ENCODE peak calls at places on chromosomes 4 and X, in six cellular contexts. One of them, this sample, is unnamed.

GRCh38 chrX:38975368-38975767 is 174.1 kb downstream of the MID1IP1 start:
- DNase-seq in NAMALWA: no peak
- DNase-seq in SW 1271: no peak
- DNase-seq in HS-5: no peak
- DNase-seq in HCEC 1CT: peak; percentile 7
- DNase-seq in AG09319: no peak
- DNase-seq in this sample: no peak

GRCh38 chr4:113635739-113636437 is 125.7 kb downstream of the CAMK2D start:
- DNase-seq in NAMALWA: no peak
- DNase-seq in SW 1271: no peak
- DNase-seq in HS-5: peak; percentile 43
- DNase-seq in HCEC 1CT: peak; percentile 42
- DNase-seq in AG09319: no peak
- DNase-seq in this sample: no peak

GRCh38 chr4:89352541-89352940 is 44.9 kb upstream of the GPRIN3 start:
- DNase-seq in NAMALWA: no peak
- DNase-seq in SW 1271: no peak
- DNase-seq in HS-5: no peak
- DNase-seq in HCEC 1CT: no peak
- DNase-seq in AG09319: no peak
- DNase-seq in this sample: no peak

GRCh38 chr4:179843370-179843769 is 2399.8 kb upstream of the TENM3 start:
- DNase-seq in NAMALWA: no peak
- DNase-seq in SW 1271: no peak
- DNase-seq in HS-5: no peak
- DNase-seq in HCEC 1CT: no peak
- DNase-seq in AG09319: no peak
- DNase-seq in this sample: no peak

GRCh38 chrX:132732236-132732635 is 226.2 kb downstream of the HS6ST2 start:
- DNase-seq in NAMALWA: no peak
- DNase-seq in SW 1271: no peak
- DNase-seq in HS-5: no peak
- DNase-seq in HCEC 1CT: no peak
- DNase-seq in AG09319: no peak
- DNase-seq in this sample: no peak

GRCh38 chrX:21295246-21295820 is 78.9 kb upstream of the CNKSR2 start:
- DNase-seq in NAMALWA: no peak
- DNase-seq in SW 1271: no peak
- DNase-seq in HS-5: no peak
- DNase-seq in HCEC 1CT: no peak
- DNase-seq in AG09319: no peak
- DNase-seq in this sample: no peak

GRCh38 chr4:169492436-169493163 is 119.8 kb downstream of the NEK1 start:
- DNase-seq in NAMALWA: peak; percentile 68
- DNase-seq in SW 1271: no peak
- DNase-seq in HS-5: peak; percentile 6
- DNase-seq in HCEC 1CT: no peak
- DNase-seq in AG09319: no peak
- DNase-seq in this sample: peak; percentile 30

GRCh38 chr4:8427761-8428287 is 12.7 kb downstream of the ACOX3 start:
- DNase-seq in NAMALWA: peak; percentile 77
- DNase-seq in SW 1271: no peak
- DNase-seq in HS-5: peak; percentile 15
- DNase-seq in HCEC 1CT: peak; percentile 50
- DNase-seq in AG09319: no peak
- DNase-seq in this sample: peak; percentile 84

GRCh38 chr4:104866809-104867208 is 279.9 kb upstream of the TET2 start:
- DNase-seq in NAMALWA: no peak
- DNase-seq in SW 1271: no peak
- DNase-seq in HS-5: no peak
- DNase-seq in HCEC 1CT: no peak
- DNase-seq in AG09319: no peak
- DNase-seq in this sample: no peak

GRCh38 chr4:141768954-141769353 is 132.6 kb downstream of the IL15 start:
- DNase-seq in NAMALWA: no peak
- DNase-seq in SW 1271: no peak
- DNase-seq in HS-5: peak; percentile 53
- DNase-seq in HCEC 1CT: peak; percentile 75
- DNase-seq in AG09319: peak; percentile 41
- DNase-seq in this sample: no peak

GRCh38 chrX:151899622-151900021 is 13.1 kb upstream of the MAGEA4 start:
- DNase-seq in NAMALWA: no peak
- DNase-seq in SW 1271: no peak
- DNase-seq in HS-5: no peak
- DNase-seq in HCEC 1CT: peak; percentile 20
- DNase-seq in AG09319: no peak
- DNase-seq in this sample: no peak

GRCh38 chr4:74014332-74014731 is 15.9 kb upstream of the CXCL5 start:
- DNase-seq in NAMALWA: no peak
- DNase-seq in SW 1271: no peak
- DNase-seq in HS-5: no peak
- DNase-seq in HCEC 1CT: no peak
- DNase-seq in AG09319: no peak
- DNase-seq in this sample: no peak

GRCh38 chrX:23864719-23865349 is 42.9 kb downstream of the APOO start:
- DNase-seq in NAMALWA: no peak
- DNase-seq in SW 1271: no peak
- DNase-seq in HS-5: no peak
- DNase-seq in HCEC 1CT: no peak
- DNase-seq in AG09319: no peak
- DNase-seq in this sample: no peak

GRCh38 chrX:129957241-129958099 is 25.0 kb upstream of the BCORL1 start:
- DNase-seq in NAMALWA: peak; percentile 70
- DNase-seq in SW 1271: peak; percentile 2
- DNase-seq in HS-5: no peak
- DNase-seq in HCEC 1CT: peak; percentile 41
- DNase-seq in AG09319: no peak
- DNase-seq in this sample: peak; percentile 79

GRCh38 chrX:149683966-149684730 is 27.7 kb upstream of the MAGEA11 start:
- DNase-seq in NAMALWA: no peak
- DNase-seq in SW 1271: no peak
- DNase-seq in HS-5: no peak
- DNase-seq in HCEC 1CT: no peak
- DNase-seq in AG09319: no peak
- DNase-seq in this sample: no peak

GRCh38 chrX:20399728-20400414 is 133.2 kb upstream of the RPS6KA3 start:
- DNase-seq in NAMALWA: no peak
- DNase-seq in SW 1271: no peak
- DNase-seq in HS-5: no peak
- DNase-seq in HCEC 1CT: no peak
- DNase-seq in AG09319: no peak
- DNase-seq in this sample: no peak

GRCh38 chr4:116302990-116303735 is 782.2 kb downstream of the TRAM1L1 start:
- DNase-seq in NAMALWA: no peak
- DNase-seq in SW 1271: no peak
- DNase-seq in HS-5: no peak
- DNase-seq in HCEC 1CT: no peak
- DNase-seq in AG09319: no peak
- DNase-seq in this sample: no peak

GRCh38 chr4:170675568-170676262 is 586.0 kb upstream of the AADAT start:
- DNase-seq in NAMALWA: no peak
- DNase-seq in SW 1271: no peak
- DNase-seq in HS-5: no peak
- DNase-seq in HCEC 1CT: no peak
- DNase-seq in AG09319: no peak
- DNase-seq in this sample: no peak

GRCh38 chr4:143247866-143248265 is 63.1 kb downstream of the USP38 start:
- DNase-seq in NAMALWA: no peak
- DNase-seq in SW 1271: no peak
- DNase-seq in HS-5: no peak
- DNase-seq in HCEC 1CT: no peak
- DNase-seq in AG09319: no peak
- DNase-seq in this sample: no peak

GRCh38 chr4:186676531-186677158 is 47.0 kb downstream of the FAT1 start:
- DNase-seq in NAMALWA: no peak
- DNase-seq in SW 1271: peak; percentile 48
- DNase-seq in HS-5: peak; percentile 34
- DNase-seq in HCEC 1CT: peak; percentile 77
- DNase-seq in AG09319: peak; percentile 54
- DNase-seq in this sample: no peak

GRCh38 chr4:40309250-40309774 is 25.8 kb upstream of the CHRNA9 start:
- DNase-seq in NAMALWA: peak; percentile 92
- DNase-seq in SW 1271: no peak
- DNase-seq in HS-5: peak; percentile 23
- DNase-seq in HCEC 1CT: peak; percentile 43
- DNase-seq in AG09319: peak; percentile 61
- DNase-seq in this sample: no peak

GRCh38 chr4:169618286-169618685 is 2.1 kb upstream of the CLCN3 start:
- DNase-seq in NAMALWA: no peak
- DNase-seq in SW 1271: no peak
- DNase-seq in HS-5: no peak
- DNase-seq in HCEC 1CT: peak; percentile 20
- DNase-seq in AG09319: no peak
- DNase-seq in this sample: no peak

GRCh38 chrX:101219116-101219839 is at the start of gene DRP2:
- DNase-seq in NAMALWA: no peak
- DNase-seq in SW 1271: no peak
- DNase-seq in HS-5: no peak
- DNase-seq in HCEC 1CT: peak; percentile 43
- DNase-seq in AG09319: no peak
- DNase-seq in this sample: no peak

GRCh38 chr4:70392057-70392776 is 5.5 kb upstream of the OPRPN start:
- DNase-seq in NAMALWA: peak; percentile 13
- DNase-seq in SW 1271: no peak
- DNase-seq in HS-5: no peak
- DNase-seq in HCEC 1CT: no peak
- DNase-seq in AG09319: no peak
- DNase-seq in this sample: no peak

GRCh38 chr4:151541438-151542071 is 132.6 kb downstream of the FHIP1A start:
- DNase-seq in NAMALWA: no peak
- DNase-seq in SW 1271: no peak
- DNase-seq in HS-5: peak; percentile 65
- DNase-seq in HCEC 1CT: peak; percentile 78
- DNase-seq in AG09319: no peak
- DNase-seq in this sample: no peak

GRCh38 chr4:183960912-183961569 is 55.9 kb downstream of the STOX2 start:
- DNase-seq in NAMALWA: no peak
- DNase-seq in SW 1271: no peak
- DNase-seq in HS-5: no peak
- DNase-seq in HCEC 1CT: no peak
- DNase-seq in AG09319: no peak
- DNase-seq in this sample: no peak

GRCh38 chr4:185219551-185220344 is 10.3 kb downstream of the SNX25 start:
- DNase-seq in NAMALWA: peak; percentile 48
- DNase-seq in SW 1271: no peak
- DNase-seq in HS-5: no peak
- DNase-seq in HCEC 1CT: no peak
- DNase-seq in AG09319: no peak
- DNase-seq in this sample: peak; percentile 6

This sample was measured in MV-4-11.